ENCODE peak calls at places on chromosomes 4 and X, in four cellular contexts. One of them, this sample, is unnamed.

GRCh38 chr4:17762705-17763104 is 18.7 kb downstream of the FAM184B start:
- DNase-seq in astrocyte of the spinal cord: peak; percentile 22
- DNase-seq in hepatocyte: no peak
- DNase-seq in GM12878: no peak
- DNase-seq in this sample: no peak

GRCh38 chrX:103913356-103914020 is 48.9 kb upstream of the TMSB15B start:
- DNase-seq in hepatocyte: no peak
- DNase-seq in GM12878: no peak
- DNase-seq in astrocyte of the spinal cord: peak; percentile 1
- DNase-seq in this sample: no peak

GRCh38 chr4:172989984-172990711 is 178.5 kb upstream of the GALNT7 start:
- DNase-seq in astrocyte of the spinal cord: no peak
- DNase-seq in GM12878: no peak
- DNase-seq in hepatocyte: no peak
- DNase-seq in this sample: no peak

GRCh38 chr4:27716693-27717505 is 856.3 kb downstream of the STIM2 start:
- DNase-seq in GM12878: no peak
- DNase-seq in hepatocyte: no peak
- DNase-seq in astrocyte of the spinal cord: no peak
- DNase-seq in this sample: no peak

GRCh38 chrX:49844622-49845021 is 15.5 kb downstream of the PAGE4 start:
- DNase-seq in GM12878: no peak
- DNase-seq in astrocyte of the spinal cord: no peak
- DNase-seq in hepatocyte: no peak
- DNase-seq in this sample: no peak

GRCh38 chr4:53818112-53818511 is 226.8 kb upstream of the LNX1 start:
- DNase-seq in astrocyte of the spinal cord: no peak
- DNase-seq in GM12878: no peak
- DNase-seq in hepatocyte: peak; percentile 22
- DNase-seq in this sample: no peak

GRCh38 chrX:39714471-39714870 is 383.3 kb downstream of the BCOR start:
- DNase-seq in hepatocyte: no peak
- DNase-seq in astrocyte of the spinal cord: no peak
- DNase-seq in GM12878: no peak
- DNase-seq in this sample: no peak

GRCh38 chr4:102578819-102579218 is 77.7 kb downstream of the NFKB1 start:
- DNase-seq in hepatocyte: peak; percentile 8
- DNase-seq in astrocyte of the spinal cord: peak; percentile 14
- DNase-seq in GM12878: no peak
- DNase-seq in this sample: no peak

GRCh38 chrX:18649498-18649951 is 22.4 kb downstream of the RS1 start:
- DNase-seq in astrocyte of the spinal cord: no peak
- DNase-seq in hepatocyte: peak; percentile 17
- DNase-seq in GM12878: no peak
- DNase-seq in this sample: no peak

GRCh38 chr4:23929248-23929647 is 39.4 kb upstream of the PPARGC1A start:
- DNase-seq in GM12878: no peak
- DNase-seq in hepatocyte: no peak
- DNase-seq in astrocyte of the spinal cord: peak; percentile 55
- DNase-seq in this sample: no peak

GRCh38 chrX:24494544-24495113 is 29.5 kb downstream of the PDK3 start:
- DNase-seq in astrocyte of the spinal cord: peak; percentile 83
- DNase-seq in hepatocyte: peak; percentile 79
- DNase-seq in GM12878: no peak
- DNase-seq in this sample: no peak

GRCh38 chrX:71665747-71666146 is 1.6 kb upstream of the LOC101059915 start:
- DNase-seq in GM12878: no peak
- DNase-seq in hepatocyte: no peak
- DNase-seq in astrocyte of the spinal cord: no peak
- DNase-seq in this sample: no peak

GRCh38 chr4:86218721-86219481 is 141.0 kb downstream of the MAPK10 start:
- DNase-seq in hepatocyte: no peak
- DNase-seq in GM12878: no peak
- DNase-seq in astrocyte of the spinal cord: peak; percentile 45
- DNase-seq in this sample: no peak

GRCh38 chrX:130055103-130055502 is 55.2 kb downstream of the ELF4 start:
- DNase-seq in hepatocyte: no peak
- DNase-seq in astrocyte of the spinal cord: peak; percentile 50
- DNase-seq in GM12878: no peak
- DNase-seq in this sample: no peak

GRCh38 chrX:36986231-36986630 is 21.9 kb upstream of the FAM47C start:
- DNase-seq in astrocyte of the spinal cord: no peak
- DNase-seq in GM12878: no peak
- DNase-seq in hepatocyte: no peak
- DNase-seq in this sample: no peak

GRCh38 chr4:37891221-37892159 is 606 bp downstream of the TBC1D1 start:
- DNase-seq in hepatocyte: no peak
- DNase-seq in GM12878: peak; percentile 79
- DNase-seq in astrocyte of the spinal cord: no peak
- DNase-seq in this sample: peak; percentile 88

GRCh38 chrX:131791608-131792355 is 231.3 kb upstream of the STK26 start:
- DNase-seq in GM12878: no peak
- DNase-seq in hepatocyte: no peak
- DNase-seq in astrocyte of the spinal cord: no peak
- DNase-seq in this sample: no peak

GRCh38 chrX:108123591-108124366 is 32.2 kb downstream of the ATG4A start:
- DNase-seq in GM12878: no peak
- DNase-seq in astrocyte of the spinal cord: no peak
- DNase-seq in hepatocyte: no peak
- DNase-seq in this sample: no peak

GRCh38 chr4:14415146-14415545 is 587.1 kb upstream of the CPEB2 start:
- DNase-seq in hepatocyte: peak; percentile 56
- DNase-seq in GM12878: no peak
- DNase-seq in astrocyte of the spinal cord: peak; percentile 66
- DNase-seq in this sample: no peak

GRCh38 chrX:386768-387575 is at the start of gene PPP2R3B:
- DNase-seq in GM12878: peak; percentile 95
- DNase-seq in hepatocyte: peak; percentile 99
- DNase-seq in astrocyte of the spinal cord: peak; percentile 98
- DNase-seq in this sample: peak; percentile 98

GRCh38 chr4:141636077-141636770 is at the start of gene IL15:
- DNase-seq in astrocyte of the spinal cord: peak; percentile 77
- DNase-seq in hepatocyte: peak; percentile 74
- DNase-seq in GM12878: no peak
- DNase-seq in this sample: peak; percentile 86

GRCh38 chr4:154491731-154492249 is at the start of gene DCHS2:
- DNase-seq in astrocyte of the spinal cord: no peak
- DNase-seq in hepatocyte: peak; percentile 82
- DNase-seq in GM12878: no peak
- DNase-seq in this sample: peak; percentile 29

GRCh38 chrX:107599371-107599970 is 28.8 kb upstream of the PRPS1 start:
- DNase-seq in GM12878: no peak
- DNase-seq in astrocyte of the spinal cord: no peak
- DNase-seq in hepatocyte: no peak
- DNase-seq in this sample: no peak

GRCh38 chrX:88425739-88426138 is 321.3 kb upstream of the CPXCR1 start:
- DNase-seq in hepatocyte: peak; percentile 32
- DNase-seq in astrocyte of the spinal cord: no peak
- DNase-seq in GM12878: no peak
- DNase-seq in this sample: no peak

GRCh38 chr4:133130171-133130570 is 18.9 kb upstream of the PCDH10 start:
- DNase-seq in hepatocyte: no peak
- DNase-seq in astrocyte of the spinal cord: peak; percentile 64
- DNase-seq in GM12878: no peak
- DNase-seq in this sample: no peak

GRCh38 chr4:40702800-40703151 is 47.0 kb upstream of the NSUN7 start:
- DNase-seq in GM12878: no peak
- DNase-seq in hepatocyte: no peak
- DNase-seq in astrocyte of the spinal cord: no peak
- DNase-seq in this sample: no peak

GRCh38 chrX:47577424-47577823 is 4.8 kb upstream of the TIMP1 start:
- DNase-seq in astrocyte of the spinal cord: no peak
- DNase-seq in hepatocyte: no peak
- DNase-seq in GM12878: no peak
- DNase-seq in this sample: no peak

GRCh38 chr4:153547520-153547919 is 81.4 kb downstream of the TMEM131L start:
- DNase-seq in hepatocyte: no peak
- DNase-seq in astrocyte of the spinal cord: no peak
- DNase-seq in GM12878: no peak
- DNase-seq in this sample: no peak

GRCh38 chr4:4387531-4388311 is 819 bp downstream of the NSG1 start:
- DNase-seq in astrocyte of the spinal cord: no peak
- DNase-seq in hepatocyte: peak; percentile 35
- DNase-seq in GM12878: no peak
- DNase-seq in this sample: no peak

GRCh38 chrX:21998037-21998436 is 34.1 kb upstream of the PHEX start:
- DNase-seq in GM12878: no peak
- DNase-seq in hepatocyte: no peak
- DNase-seq in astrocyte of the spinal cord: no peak
- DNase-seq in this sample: no peak

DNA sequence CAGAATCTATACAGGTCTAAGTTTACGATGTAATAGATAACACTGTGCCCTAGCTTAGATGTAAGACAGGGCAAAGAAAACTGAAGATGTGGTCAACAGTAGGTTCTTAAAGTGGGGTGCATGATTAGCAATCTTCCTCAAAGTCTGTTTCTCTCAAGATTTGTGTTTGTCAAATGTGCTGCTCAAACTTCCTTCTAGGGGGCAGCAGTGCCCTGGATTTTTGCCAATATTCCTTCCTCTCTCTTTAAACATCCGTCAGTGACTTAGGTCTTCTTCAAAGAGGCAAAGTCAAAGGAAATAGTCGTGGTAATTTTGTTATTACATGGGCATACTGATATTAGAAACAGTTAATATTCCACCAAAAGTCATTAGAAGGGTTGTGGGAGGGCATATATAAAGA is 4.2 kb upstream of the PDHA2 start:
- DNase-seq in astrocyte of the spinal cord: no peak
- DNase-seq in GM12878: no peak
- DNase-seq in hepatocyte: peak; percentile 68
- DNase-seq in this sample: no peak
- TF ChIP-seq CTCF in astrocyte of the spinal cord: no peak
- TF ChIP-seq CTCF in GM12878: peak; percentile 3
- TF ChIP-seq CTCF in hepatocyte: peak; percentile 48
- TF ChIP-seq CTCF in this sample: no peak

DNA sequence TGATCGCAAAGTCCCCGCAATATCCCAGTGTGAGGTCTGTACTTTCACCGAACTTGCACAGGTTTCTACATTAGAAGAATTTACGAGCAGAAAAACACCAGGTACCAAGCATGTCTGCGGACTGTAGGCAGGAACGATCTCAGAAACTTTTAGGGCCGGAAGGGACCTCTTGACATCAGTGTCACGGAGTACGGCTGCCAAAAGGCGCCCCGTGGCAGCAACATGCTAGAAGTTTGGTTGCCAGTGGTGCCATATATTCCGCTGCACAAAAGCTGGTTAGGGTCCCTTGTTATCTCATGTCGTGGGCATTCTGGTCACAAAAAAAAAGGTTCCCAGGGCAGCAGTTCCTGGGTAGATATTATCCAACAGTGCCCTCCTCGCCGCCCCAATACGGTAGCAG is 61.0 kb upstream of the DCAF8L1 start:
- DNase-seq in GM12878: no peak
- DNase-seq in hepatocyte: no peak
- DNase-seq in astrocyte of the spinal cord: no peak
- DNase-seq in this sample: no peak
- H3K4me3 ChIP-seq in GM12878: no peak overlapping the region
- H3K4me3 ChIP-seq in hepatocyte: no peak overlapping the region
- H3K4me3 ChIP-seq in astrocyte of the spinal cord: no peak overlapping the region
- H3K4me3 ChIP-seq in this sample: no peak overlapping the region

DNA sequence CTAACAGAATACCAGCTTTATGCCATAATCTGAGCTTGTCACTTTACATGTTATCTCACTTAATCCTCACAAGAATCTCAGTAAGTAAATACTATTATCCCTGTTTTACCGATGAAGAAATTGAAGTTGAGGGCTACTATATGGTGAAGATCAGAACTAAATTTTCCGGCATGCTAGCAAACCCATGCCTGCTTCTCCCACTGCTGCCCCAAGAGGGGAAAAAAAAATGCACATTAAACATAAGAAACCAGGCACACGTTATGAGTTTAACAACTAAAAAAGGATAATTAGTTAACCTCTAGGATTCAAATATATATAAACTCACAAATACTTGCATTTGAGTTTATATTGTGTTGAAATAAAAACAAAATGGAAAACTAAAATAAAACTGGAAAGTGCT is 10.8 kb downstream of the SLC10A7 start:
- DNase-seq in GM12878: no peak
- DNase-seq in astrocyte of the spinal cord: no peak
- DNase-seq in hepatocyte: no peak
- DNase-seq in this sample: no peak
- TF ChIP-seq CTCF in GM12878: no peak
- TF ChIP-seq CTCF in astrocyte of the spinal cord: no peak
- TF ChIP-seq CTCF in hepatocyte: no peak
- TF ChIP-seq CTCF in this sample: no peak

GRCh38 chr4:176319704-176320339 is at the start of gene SPCS3:
- DNase-seq in astrocyte of the spinal cord: peak; percentile 96
- DNase-seq in hepatocyte: peak; percentile 99
- DNase-seq in GM12878: peak; percentile 67
- DNase-seq in this sample: peak; percentile 96

GRCh38 chr4:176320976-176321361 is 1.2 kb downstream of the SPCS3 start:
- DNase-seq in hepatocyte: no peak
- DNase-seq in GM12878: no peak
- DNase-seq in astrocyte of the spinal cord: peak; percentile 20
- DNase-seq in this sample: no peak

GRCh38 chr4:176323511-176324160 is 3.9 kb downstream of the SPCS3 start:
- DNase-seq in hepatocyte: no peak
- DNase-seq in GM12878: no peak
- DNase-seq in astrocyte of the spinal cord: no peak
- DNase-seq in this sample: no peak

GRCh38 chr4:176320340-176320975 is 692 bp downstream of the SPCS3 start:
- DNase-seq in astrocyte of the spinal cord: peak; percentile 85
- DNase-seq in GM12878: peak; percentile 48
- DNase-seq in hepatocyte: peak; percentile 92
- DNase-seq in this sample: peak; percentile 94

GRCh38 chr4:176321589-176321988 is 1.8 kb downstream of the SPCS3 start:
- DNase-seq in astrocyte of the spinal cord: no peak
- DNase-seq in GM12878: no peak
- DNase-seq in hepatocyte: no peak
- DNase-seq in this sample: no peak
- H3K4me3 ChIP-seq in astrocyte of the spinal cord: peak overlapping the region; percentile 64
- H3K4me3 ChIP-seq in GM12878: peak overlapping the region; percentile 81
- H3K4me3 ChIP-seq in hepatocyte: peak overlapping the region; percentile 92
- H3K4me3 ChIP-seq in this sample: peak overlapping the region; percentile 98

DNA sequence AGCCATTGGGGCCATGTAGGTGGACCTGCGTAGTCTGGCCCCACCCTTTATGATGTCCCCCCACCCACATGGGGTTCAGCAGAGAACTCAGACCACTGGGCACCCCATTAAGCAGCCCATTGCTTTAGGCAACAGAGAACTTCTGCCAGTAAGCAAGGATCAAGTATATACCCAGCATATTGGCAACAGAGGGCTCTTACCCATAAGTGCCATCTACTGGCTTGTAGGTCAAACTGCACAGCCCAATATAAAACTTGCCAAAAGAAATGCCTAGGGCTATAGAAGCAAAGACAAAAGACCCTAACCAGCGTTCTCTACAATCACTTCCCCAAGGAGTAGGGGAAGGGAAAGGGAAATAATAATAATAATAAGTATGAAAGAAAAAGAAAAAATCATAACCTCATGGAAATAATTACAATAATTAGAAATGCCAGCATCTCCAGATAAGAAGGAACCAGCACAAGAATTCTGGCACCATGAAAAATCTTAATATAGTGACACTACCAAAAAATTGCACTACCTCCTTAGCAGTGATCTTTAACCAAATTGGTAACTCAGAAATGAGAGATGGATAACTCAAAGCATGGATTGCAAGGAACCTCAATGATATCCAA is 1090.7 kb downstream of the FAT4 start:
- DNase-seq in hepatocyte: no peak
- DNase-seq in GM12878: no peak
- DNase-seq in astrocyte of the spinal cord: peak; percentile 16
- DNase-seq in this sample: no peak
- TF ChIP-seq CTCF in hepatocyte: peak; percentile 32
- TF ChIP-seq CTCF in GM12878: peak; percentile 52
- TF ChIP-seq CTCF in astrocyte of the spinal cord: peak; percentile 61
- TF ChIP-seq CTCF in this sample: peak; percentile 62

This sample was measured in GM06990.